ENCODE peak calls at places on chromosomes 1 and 21, in six cellular contexts. X is NCI-H524 treated with DMSO at 0.1 percent for 48 hours; F is fibroblast of pulmonary artery; Z is sciatic nerve; J is occipital lobe; M is activated T-cell treated with anti-CD3 and anti-CD28 coated beads, Interleukin-2, amount 50 U/mL, for 72 hours. S is an unnamed sample.
A peak's percentile ranks its signal among the peaks of the same experiment; 100 is the strongest.

GRCh38 chr1:112808861-112809684 is 93.9 kb upstream of the PPM1J start:
- DNase-seq in F (peak; percentile 72), J (peak; percentile 43), Z (peak; percentile 86), M (peak; percentile 70), X (no peak), S (peak; percentile 74)

GRCh38 chr21:21612446-21612845 is 614.2 kb downstream of the NCAM2 start:
- DNase-seq in J (no peak), F (peak; percentile 94), M (no peak), Z (no peak), X (no peak), S (no peak)

GRCh38 chr1:41478118-41478748 is 6.2 kb downstream of the EDN2 start:
- DNase-seq in Z (no peak), X (no peak), J (no peak), F (no peak), M (no peak), S (no peak)

GRCh38 chr1:11800756-11801433 is 4.9 kb downstream of the MTHFR start:
- DNase-seq in X (no peak), Z (peak; percentile 62), F (no peak), M (no peak), J (no peak), S (no peak)

GRCh38 chr1:115430717-115431116 is 92.7 kb upstream of the NGF start:
- DNase-seq in F (peak; percentile 94), J (no peak), M (no peak), Z (no peak), X (no peak), S (no peak)

GRCh38 chr21:44402323-44403105 is 49.1 kb downstream of the TRPM2 start:
- DNase-seq in F (no peak), J (no peak), X (no peak), M (no peak), Z (no peak), S (no peak)

GRCh38 chr21:15682182-15682895 is 47.4 kb upstream of the USP25 start:
- DNase-seq in X (no peak), Z (no peak), M (no peak), F (peak; percentile 92), J (no peak), S (no peak)

GRCh38 chr1:205451759-205452164 is 4.1 kb downstream of the BLACAT1 start:
- DNase-seq in X (no peak), J (no peak), Z (no peak), M (no peak), F (no peak), S (no peak)

GRCh38 chr1:17423781-17424245 is 15.7 kb downstream of the RCC2 start:
- DNase-seq in Z (no peak), J (no peak), M (no peak), F (peak; percentile 77), X (no peak), S (no peak)

GRCh38 chr21:44356636-44357035 is 3.2 kb downstream of the TRPM2 start:
- DNase-seq in J (no peak), F (no peak), Z (no peak), M (no peak), X (no peak), S (no peak)

GRCh38 chr1:12150456-12151200 is 16.2 kb upstream of the TNFRSF1B start:
- DNase-seq in Z (no peak), X (no peak), M (no peak), F (no peak), J (no peak), S (no peak)

GRCh38 chr1:222994506-222995229 is 148.4 kb downstream of the TLR5 start:
- DNase-seq in J (no peak), M (no peak), X (no peak), Z (no peak), F (peak; percentile 88), S (no peak)

GRCh38 chr1:247172956-247173355 is 1.1 kb upstream of the ZNF124 start:
- DNase-seq in F (no peak), J (no peak), Z (no peak), X (no peak), M (no peak), S (no peak)

GRCh38 chr1:17654519-17654918 is 100.6 kb upstream of the ACTL8 start:
- DNase-seq in F (no peak), X (no peak), Z (no peak), J (no peak), M (no peak), S (no peak)

GRCh38 chr1:217089239-217090014 is 366.2 kb upstream of the ESRRG start:
- DNase-seq in J (peak; percentile 65), X (no peak), Z (no peak), F (peak; percentile 63), M (no peak), S (no peak)

GRCh38 chr21:25569084-25569483 is 38.2 kb downstream of the MRPL39 start:
- DNase-seq in J (no peak), Z (no peak), M (no peak), X (no peak), F (no peak), S (no peak)

GRCh38 chr1:171663854-171664550 is 11.5 kb upstream of the MYOC start:
- DNase-seq in J (no peak), Z (no peak), X (peak; percentile 0), M (no peak), F (no peak), S (no peak)

GRCh38 chr1:177983087-177983823 is 13.4 kb upstream of the SEC16B start:
- DNase-seq in J (no peak), X (peak; percentile 30), M (no peak), Z (no peak), F (no peak), S (no peak)

GRCh38 chr1:8161546-8162110 is 135.5 kb upstream of the ERRFI1 start:
- DNase-seq in M (no peak), J (no peak), F (no peak), Z (no peak), X (no peak), S (no peak)

GRCh38 chr1:53306168-53306567 is 21.7 kb downstream of the LRP8 start:
- DNase-seq in Z (no peak), M (no peak), F (no peak), X (no peak), J (no peak), S (no peak)

GRCh38 chr21:16580661-16581060 is 850.9 kb downstream of the USP25 start:
- DNase-seq in X (no peak), F (no peak), Z (no peak), J (no peak), M (no peak), S (no peak)

GRCh38 chr1:68149110-68149798 is 83.1 kb downstream of the WLS start:
- DNase-seq in X (no peak), Z (no peak), J (no peak), M (no peak), F (no peak), S (no peak)

GRCh38 chr1:16172964-16173446 is 17.1 kb upstream of the EPHA2 start:
- DNase-seq in Z (no peak), M (no peak), J (no peak), F (peak; percentile 72), X (no peak), S (no peak)

S was measured in germinal center.